ENCODE peak calls at places on chromosomes 16 and 17, in seven cellular contexts. Y is AG20443, I is AG08395, L is T47D, Z is MV-4-11, P is anterior cingulate cortex, W is NCI-H69. K is an unnamed sample.
A peak's percentile ranks its signal among the peaks of the same experiment; 100 is the strongest.

GRCh38 chr17:55442953-55443683 is 21.5 kb upstream of the MMD start:
- DNase-seq in Y (no peak), I (no peak), L (no peak), Z (no peak), P (no peak), W (no peak), K (no peak)

GRCh38 chr16:81394966-81395655 is 49.5 kb upstream of the CMIP start:
- DNase-seq in Y (no peak), I (no peak), L (no peak), Z (no peak), P (no peak), W (no peak), K (no peak)

GRCh38 chr17:61314368-61315078 is 85.1 kb upstream of the TBX2 start:
- DNase-seq in Y (peak; percentile 73), I (peak; percentile 70), L (peak; percentile 52), Z (peak; percentile 80), P (no peak), W (peak; percentile 52), K (no peak)

GRCh38 chr17:78414178-78415162 is 36.0 kb downstream of the PGS1 start:
- DNase-seq in Y (no peak), I (no peak), L (no peak), Z (peak; percentile 8), P (no peak), W (no peak), K (no peak)

GRCh38 chr16:3730161-3731125 is 13.1 kb upstream of the TRAP1 start:
- DNase-seq in Y (no peak), I (no peak), L (no peak), Z (no peak), P (no peak), W (no peak), K (no peak)

GRCh38 chr17:64448665-64449512 is at the start of gene MILR1:
- DNase-seq in Y (peak; percentile 82), I (peak; percentile 87), L (no peak), Z (peak; percentile 100), P (no peak), W (no peak), K (peak; percentile 70)

GRCh38 chr16:57271867-57272495 is 12.5 kb downstream of the PLLP start:
- DNase-seq in Y (no peak), I (no peak), L (no peak), Z (no peak), P (no peak), W (no peak), K (no peak)

GRCh38 chr17:20234266-20234665 is 225.1 kb downstream of the SPECC1 start:
- DNase-seq in Y (no peak), I (no peak), L (no peak), Z (no peak), P (no peak), W (no peak), K (no peak)

GRCh38 chr16:63461248-63461841 is 1425.1 kb upstream of the CDH8 start:
- DNase-seq in Y (peak; percentile 39), I (peak; percentile 21), L (peak; percentile 56), Z (no peak), P (no peak), W (peak; percentile 73), K (peak; percentile 10)

GRCh38 chr17:45143767-45144198 is 4.5 kb upstream of the HEXIM1 start:
- DNase-seq in Y (peak; percentile 84), I (peak; percentile 76), L (no peak), Z (no peak), P (no peak), W (no peak), K (peak; percentile 56)

GRCh38 chr17:45353047-45353446 is 36.2 kb upstream of the MAP3K14 start:
- DNase-seq in Y (no peak), I (no peak), L (no peak), Z (peak; percentile 82), P (no peak), W (no peak), K (no peak)

GRCh38 chr16:72013389-72013788 is 4.8 kb downstream of the DHODH start:
- DNase-seq in Y (no peak), I (no peak), L (no peak), Z (no peak), P (no peak), W (no peak), K (no peak)

GRCh38 chr17:16407911-16408588 is 7.3 kb upstream of the TRPV2 start:
- DNase-seq in Y (peak; percentile 29), I (peak; percentile 29), L (peak; percentile 23), Z (peak; percentile 78), P (peak; percentile 19), W (peak; percentile 72), K (no peak)

GRCh38 chr17:81615401-81615930 is 21.4 kb downstream of the NPLOC4 start:
- DNase-seq in Y (no peak), I (no peak), L (no peak), Z (no peak), P (no peak), W (no peak), K (no peak)

GRCh38 chr17:29412780-29413565 is 22.8 kb downstream of the TAOK1 start:
- DNase-seq in Y (peak; percentile 71), I (peak; percentile 87), L (no peak), Z (peak; percentile 44), P (no peak), W (no peak), K (peak; percentile 76)

GRCh38 chr16:83305092-83305491 is 502.7 kb upstream of the HSBP1 start:
- DNase-seq in Y (peak; percentile 85), I (peak; percentile 90), L (no peak), Z (no peak), P (no peak), W (no peak), K (peak; percentile 77)

GRCh38 chr16:6211644-6212043 is 1114.0 kb upstream of the EEF2KMT start:
- DNase-seq in Y (no peak), I (no peak), L (no peak), Z (no peak), P (no peak), W (no peak), K (no peak)

GRCh38 chr16:50747206-50747956 is 5.5 kb downstream of the CYLD start:
- DNase-seq in Y (no peak), I (peak; percentile 9), L (peak; percentile 61), Z (peak; percentile 61), P (no peak), W (peak; percentile 1), K (no peak)

GRCh38 chr16:11036868-11037410 is 92.6 kb downstream of the CLEC16A start:
- DNase-seq in Y (no peak), I (no peak), L (no peak), Z (no peak), P (no peak), W (no peak), K (no peak)

GRCh38 chr17:76053230-76054111 is 18.8 kb downstream of the SRP68 start:
- DNase-seq in Y (no peak), I (peak; percentile 36), L (no peak), Z (peak; percentile 65), P (no peak), W (no peak), K (no peak)

GRCh38 chr16:1183235-1183907 is 30.5 kb downstream of the CACNA1H start:
- DNase-seq in Y (peak; percentile 35), I (peak; percentile 52), L (peak; percentile 42), Z (no peak), P (peak; percentile 7), W (peak; percentile 97), K (no peak)

GRCh38 chr17:58344047-58344790 is 7.8 kb downstream of the SUPT4H1 start:
- DNase-seq in Y (no peak), I (no peak), L (no peak), Z (peak; percentile 95), P (no peak), W (no peak), K (no peak)

GRCh38 chr16:7703661-7704060 is 371.0 kb downstream of the RBFOX1 start:
- DNase-seq in Y (no peak), I (no peak), L (no peak), Z (no peak), P (no peak), W (no peak), K (no peak)

GRCh38 chr17:40410082-40410481 is 7.6 kb downstream of the TOP2A start:
- DNase-seq in Y (no peak), I (no peak), L (no peak), Z (no peak), P (no peak), W (no peak), K (no peak)

GRCh38 chr16:65510241-65510640 is 388.4 kb upstream of the CDH11 start:
- DNase-seq in Y (no peak), I (no peak), L (no peak), Z (no peak), P (no peak), W (no peak), K (no peak)

GRCh38 chr16:85978976-85979375 is 80.0 kb downstream of the IRF8 start:
- DNase-seq in Y (no peak), I (no peak), L (no peak), Z (peak; percentile 20), P (no peak), W (no peak), K (no peak)

GRCh38 chr17:4101127-4101798 is 41.6 kb downstream of the ZZEF1 start:
- DNase-seq in Y (peak; percentile 47), I (peak; percentile 38), L (no peak), Z (no peak), P (no peak), W (no peak), K (no peak)

GRCh38 chr17:63137163-63137562 is 171.1 kb downstream of the TANC2 start:
- DNase-seq in Y (no peak), I (no peak), L (no peak), Z (no peak), P (no peak), W (no peak), K (no peak)

GRCh38 chr16:87780385-87780989 is 14.7 kb upstream of the KLHDC4 start:
- DNase-seq in Y (no peak), I (no peak), L (no peak), Z (peak; percentile 99), P (peak; percentile 12), W (peak; percentile 73), K (no peak)

GRCh38 chr17:4968166-4968915 is 724 bp upstream of the SPAG7 start:
- DNase-seq in Y (no peak), I (no peak), L (no peak), Z (no peak), P (no peak), W (peak; percentile 14), K (no peak)

GRCh38 chr17:73510981-73511442 is 133.2 kb downstream of the SDK2 start:
- DNase-seq in Y (no peak), I (no peak), L (no peak), Z (no peak), P (no peak), W (peak; percentile 73), K (no peak)

GRCh38 chr16:82523786-82524185 is 103.0 kb upstream of the CDH13 start:
- DNase-seq in Y (no peak), I (no peak), L (no peak), Z (no peak), P (no peak), W (no peak), K (no peak)

GRCh38 chr16:4940719-4941118 is 3.8 kb upstream of the PPL start:
- DNase-seq in Y (no peak), I (no peak), L (no peak), Z (no peak), P (no peak), W (peak; percentile 59), K (no peak)

GRCh38 chr17:19401321-19402010 is 9.6 kb upstream of the RNF112 start:
- DNase-seq in Y (no peak), I (no peak), L (no peak), Z (no peak), P (no peak), W (no peak), K (no peak)

GRCh38 chr17:14201087-14201486 is 35.6 kb downstream of the CDRT15 start:
- DNase-seq in Y (no peak), I (no peak), L (no peak), Z (peak; percentile 9), P (no peak), W (no peak), K (no peak)